ENCODE peak calls at places on chromosome 4, in nine cellular contexts. One of them, this sample, is unnamed. For H3K4me1, the result is how much of the 10 kb centered on the place peaks cover.

GRCh38 chr4:41124916-41125548 is 89.3 kb downstream of the APBB2 start:
- DNase-seq in prostate gland: no peak
- DNase-seq in neuronal stem cell: no peak
- DNase-seq in fibroblast of lung: peak
- DNase-seq in RWPE2: no peak
- DNase-seq in right lobe of liver: no peak
- DNase-seq in transverse colon: no peak
- DNase-seq in thyroid gland: peak
- DNase-seq in A549: no peak
- DNase-seq in this sample: no peak

GRCh38 chr4:43331226-43332078 is 438.9 kb downstream of the GRXCR1 start:
- DNase-seq in prostate gland: no peak
- DNase-seq in neuronal stem cell: no peak
- DNase-seq in fibroblast of lung: peak
- DNase-seq in RWPE2: no peak
- DNase-seq in right lobe of liver: no peak
- DNase-seq in transverse colon: no peak
- DNase-seq in thyroid gland: no peak
- DNase-seq in A549: no peak
- DNase-seq in this sample: no peak

GRCh38 chr4:16608123-16608522 is 290.3 kb downstream of the LDB2 start:
- DNase-seq in prostate gland: no peak
- DNase-seq in neuronal stem cell: no peak
- DNase-seq in fibroblast of lung: peak
- DNase-seq in RWPE2: no peak
- DNase-seq in right lobe of liver: no peak
- DNase-seq in transverse colon: no peak
- DNase-seq in thyroid gland: no peak
- DNase-seq in A549: no peak
- DNase-seq in this sample: no peak

GRCh38 chr4:27094785-27095184 is 234.1 kb downstream of the STIM2 start:
- DNase-seq in prostate gland: peak
- DNase-seq in neuronal stem cell: no peak
- DNase-seq in fibroblast of lung: peak
- DNase-seq in RWPE2: no peak
- DNase-seq in right lobe of liver: no peak
- DNase-seq in transverse colon: no peak
- DNase-seq in thyroid gland: no peak
- DNase-seq in A549: no peak
- DNase-seq in this sample: no peak

GRCh38 chr4:160091631-160092030 is 988.8 kb downstream of the RAPGEF2 start:
- DNase-seq in prostate gland: no peak
- DNase-seq in neuronal stem cell: no peak
- DNase-seq in fibroblast of lung: no peak
- DNase-seq in RWPE2: no peak
- DNase-seq in right lobe of liver: no peak
- DNase-seq in transverse colon: no peak
- DNase-seq in thyroid gland: no peak
- DNase-seq in A549: no peak
- DNase-seq in this sample: no peak

GRCh38 chr4:44760142-44760898 is 34.0 kb upstream of the GNPDA2 start:
- DNase-seq in prostate gland: no peak
- DNase-seq in neuronal stem cell: peak
- DNase-seq in fibroblast of lung: peak
- DNase-seq in RWPE2: no peak
- DNase-seq in right lobe of liver: no peak
- DNase-seq in transverse colon: no peak
- DNase-seq in thyroid gland: no peak
- DNase-seq in A549: peak
- DNase-seq in this sample: no peak

GRCh38 chr4:123667496-123667895 is 270.9 kb downstream of the SPRY1 start:
- DNase-seq in prostate gland: no peak
- DNase-seq in neuronal stem cell: no peak
- DNase-seq in fibroblast of lung: peak
- DNase-seq in RWPE2: no peak
- DNase-seq in right lobe of liver: no peak
- DNase-seq in transverse colon: no peak
- DNase-seq in thyroid gland: no peak
- DNase-seq in A549: no peak
- DNase-seq in this sample: no peak

GRCh38 chr4:60663769-60664168 is 536.4 kb upstream of the ADGRL3 start:
- DNase-seq in prostate gland: no peak
- DNase-seq in neuronal stem cell: no peak
- DNase-seq in fibroblast of lung: no peak
- DNase-seq in RWPE2: no peak
- DNase-seq in right lobe of liver: no peak
- DNase-seq in transverse colon: no peak
- DNase-seq in thyroid gland: no peak
- DNase-seq in A549: no peak
- DNase-seq in this sample: no peak

GRCh38 chr4:162015090-162015489 is 148.7 kb downstream of the FSTL5 start:
- DNase-seq in prostate gland: no peak
- DNase-seq in neuronal stem cell: no peak
- DNase-seq in fibroblast of lung: peak
- DNase-seq in RWPE2: no peak
- DNase-seq in right lobe of liver: no peak
- DNase-seq in transverse colon: no peak
- DNase-seq in thyroid gland: no peak
- DNase-seq in A549: no peak
- DNase-seq in this sample: no peak

GRCh38 chr4:6201580-6202091 is 1.3 kb upstream of the JAKMIP1 start:
- DNase-seq in prostate gland: no peak
- DNase-seq in neuronal stem cell: no peak
- DNase-seq in fibroblast of lung: no peak
- DNase-seq in RWPE2: no peak
- DNase-seq in right lobe of liver: no peak
- DNase-seq in transverse colon: peak
- DNase-seq in thyroid gland: no peak
- DNase-seq in A549: no peak
- DNase-seq in this sample: no peak

GRCh38 chr4:20297246-20297645 is 45.5 kb downstream of the SLIT2 start:
- DNase-seq in prostate gland: no peak
- DNase-seq in neuronal stem cell: no peak
- DNase-seq in fibroblast of lung: peak
- DNase-seq in RWPE2: no peak
- DNase-seq in right lobe of liver: no peak
- DNase-seq in transverse colon: no peak
- DNase-seq in thyroid gland: no peak
- DNase-seq in A549: no peak
- DNase-seq in this sample: no peak

GRCh38 chr4:108372678-108373077 is 203.9 kb upstream of the LEF1 start:
- DNase-seq in prostate gland: no peak
- DNase-seq in neuronal stem cell: no peak
- DNase-seq in fibroblast of lung: no peak
- DNase-seq in RWPE2: no peak
- DNase-seq in right lobe of liver: no peak
- DNase-seq in transverse colon: no peak
- DNase-seq in thyroid gland: no peak
- DNase-seq in A549: no peak
- DNase-seq in this sample: no peak

GRCh38 chr4:6338951-6339817 is 69.5 kb downstream of the WFS1 start:
- DNase-seq in prostate gland: no peak
- DNase-seq in neuronal stem cell: no peak
- DNase-seq in fibroblast of lung: no peak
- DNase-seq in RWPE2: no peak
- DNase-seq in right lobe of liver: peak
- DNase-seq in transverse colon: no peak
- DNase-seq in thyroid gland: no peak
- DNase-seq in A549: no peak
- DNase-seq in this sample: no peak

GRCh38 chr4:67573193-67573592 is 14.7 kb downstream of the STAP1 start:
- DNase-seq in prostate gland: no peak
- DNase-seq in neuronal stem cell: no peak
- DNase-seq in fibroblast of lung: no peak
- DNase-seq in RWPE2: no peak
- DNase-seq in right lobe of liver: no peak
- DNase-seq in transverse colon: no peak
- DNase-seq in thyroid gland: no peak
- DNase-seq in A549: no peak
- DNase-seq in this sample: no peak
- H3K4me1 ChIP-seq in prostate gland: under half
- H3K4me1 ChIP-seq in neuronal stem cell: under half
- H3K4me1 ChIP-seq in fibroblast of lung: under half
- H3K4me1 ChIP-seq in RWPE2: under half
- H3K4me1 ChIP-seq in right lobe of liver: under half
- H3K4me1 ChIP-seq in transverse colon: under half
- H3K4me1 ChIP-seq in thyroid gland: under half
- H3K4me1 ChIP-seq in A549: under half
- H3K4me1 ChIP-seq in this sample: under half

DNA sequence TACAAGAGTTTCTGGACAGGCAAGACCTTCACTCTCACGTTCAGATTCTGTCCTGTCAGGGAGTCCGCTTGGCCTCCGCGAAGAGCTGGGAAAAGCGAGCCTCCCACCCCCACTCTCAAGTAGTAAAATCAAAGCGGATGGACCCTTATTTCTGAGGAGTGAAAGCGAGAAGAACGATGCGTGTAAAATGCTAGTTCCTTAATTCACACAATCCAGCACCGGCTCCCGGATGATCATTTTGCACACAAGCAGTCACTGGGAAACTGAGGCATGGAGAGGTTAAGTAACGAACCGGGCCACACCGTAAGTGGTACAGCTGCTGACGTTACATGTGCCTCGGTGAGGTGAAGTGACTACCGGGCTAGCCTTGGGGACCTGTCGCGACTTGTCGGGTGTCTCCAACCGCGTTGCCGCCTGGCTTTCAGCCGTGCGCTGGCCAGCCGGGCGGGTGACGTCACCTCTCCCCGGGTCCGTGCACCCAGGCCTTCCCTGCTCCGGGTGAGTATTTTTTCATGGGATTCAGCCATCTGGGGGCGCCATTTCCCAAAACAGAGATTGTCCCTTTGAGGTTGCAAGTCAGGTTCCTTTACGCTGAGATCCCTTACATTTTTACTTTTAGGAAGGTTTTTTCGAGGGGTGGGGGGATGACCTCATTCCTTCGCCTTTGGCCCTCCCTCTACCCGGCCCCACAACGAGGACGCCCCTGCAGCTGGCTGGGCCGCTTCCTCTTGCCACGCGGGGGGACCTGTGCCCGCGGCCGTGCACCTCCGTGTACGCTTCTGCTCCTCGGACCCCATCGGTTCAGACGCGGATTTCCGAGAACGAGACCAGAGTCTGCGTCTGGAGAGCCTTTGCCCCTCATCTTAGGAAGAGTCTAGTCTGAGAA is 3.4 kb upstream of the SFRP2 start:
- DNase-seq in prostate gland: no peak
- DNase-seq in neuronal stem cell: peak
- DNase-seq in fibroblast of lung: peak
- DNase-seq in RWPE2: no peak
- DNase-seq in right lobe of liver: no peak
- DNase-seq in transverse colon: peak
- DNase-seq in thyroid gland: peak
- DNase-seq in A549: no peak
- DNase-seq in this sample: peak
- H3K4me3 ChIP-seq in prostate gland: no peak
- H3K4me3 ChIP-seq in neuronal stem cell: peak
- H3K4me3 ChIP-seq in fibroblast of lung: no peak
- H3K4me3 ChIP-seq in RWPE2: no peak
- H3K4me3 ChIP-seq in right lobe of liver: no peak
- H3K4me3 ChIP-seq in transverse colon: peak
- H3K4me3 ChIP-seq in thyroid gland: peak
- H3K4me3 ChIP-seq in A549: no peak
- H3K4me3 ChIP-seq in this sample: peak

GRCh38 chr4:100124715-100125114 is 65.6 kb downstream of the DDIT4L start:
- DNase-seq in prostate gland: no peak
- DNase-seq in neuronal stem cell: no peak
- DNase-seq in fibroblast of lung: no peak
- DNase-seq in RWPE2: no peak
- DNase-seq in right lobe of liver: no peak
- DNase-seq in transverse colon: no peak
- DNase-seq in thyroid gland: no peak
- DNase-seq in A549: no peak
- DNase-seq in this sample: no peak
- H3K4me1 ChIP-seq in prostate gland: under half
- H3K4me1 ChIP-seq in neuronal stem cell: under half
- H3K4me1 ChIP-seq in fibroblast of lung: under half
- H3K4me1 ChIP-seq in RWPE2: under half
- H3K4me1 ChIP-seq in right lobe of liver: under half
- H3K4me1 ChIP-seq in transverse colon: under half
- H3K4me1 ChIP-seq in thyroid gland: under half
- H3K4me1 ChIP-seq in A549: under half
- H3K4me1 ChIP-seq in this sample: under half

GRCh38 chr4:13674971-13675370 is 47.4 kb upstream of the BOD1L1 start:
- DNase-seq in prostate gland: no peak
- DNase-seq in neuronal stem cell: no peak
- DNase-seq in fibroblast of lung: no peak
- DNase-seq in RWPE2: no peak
- DNase-seq in right lobe of liver: no peak
- DNase-seq in transverse colon: no peak
- DNase-seq in thyroid gland: no peak
- DNase-seq in A549: no peak
- DNase-seq in this sample: no peak

GRCh38 chr4:13678186-13678924 is 50.8 kb upstream of the BOD1L1 start:
- DNase-seq in prostate gland: no peak
- DNase-seq in neuronal stem cell: no peak
- DNase-seq in fibroblast of lung: peak
- DNase-seq in RWPE2: no peak
- DNase-seq in right lobe of liver: no peak
- DNase-seq in transverse colon: no peak
- DNase-seq in thyroid gland: no peak
- DNase-seq in A549: no peak
- DNase-seq in this sample: no peak
- H3K4me3 ChIP-seq in prostate gland: no peak
- H3K4me3 ChIP-seq in neuronal stem cell: no peak
- H3K4me3 ChIP-seq in fibroblast of lung: no peak
- H3K4me3 ChIP-seq in RWPE2: no peak
- H3K4me3 ChIP-seq in right lobe of liver: no peak
- H3K4me3 ChIP-seq in transverse colon: no peak
- H3K4me3 ChIP-seq in thyroid gland: no peak
- H3K4me3 ChIP-seq in A549: no peak
- H3K4me3 ChIP-seq in this sample: no peak

GRCh38 chr4:78780093-78780492 is 3.9 kb downstream of the BMP2K start:
- DNase-seq in prostate gland: no peak
- DNase-seq in neuronal stem cell: no peak
- DNase-seq in fibroblast of lung: no peak
- DNase-seq in RWPE2: no peak
- DNase-seq in right lobe of liver: no peak
- DNase-seq in transverse colon: no peak
- DNase-seq in thyroid gland: no peak
- DNase-seq in A549: no peak
- DNase-seq in this sample: no peak
- H3K4me1 ChIP-seq in prostate gland: under half
- H3K4me1 ChIP-seq in neuronal stem cell: under half
- H3K4me1 ChIP-seq in fibroblast of lung: under half
- H3K4me1 ChIP-seq in RWPE2: under half
- H3K4me1 ChIP-seq in right lobe of liver: under half
- H3K4me1 ChIP-seq in transverse colon: under half
- H3K4me1 ChIP-seq in thyroid gland: under half
- H3K4me1 ChIP-seq in A549: under half
- H3K4me1 ChIP-seq in this sample: under half

GRCh38 chr4:95547708-95548471 is 883 bp downstream of the UNC5C start:
- DNase-seq in prostate gland: peak
- DNase-seq in neuronal stem cell: peak
- DNase-seq in fibroblast of lung: peak
- DNase-seq in RWPE2: no peak
- DNase-seq in right lobe of liver: peak
- DNase-seq in transverse colon: peak
- DNase-seq in thyroid gland: peak
- DNase-seq in A549: no peak
- DNase-seq in this sample: peak
- H3K4me3 ChIP-seq in prostate gland: peak
- H3K4me3 ChIP-seq in neuronal stem cell: peak
- H3K4me3 ChIP-seq in fibroblast of lung: peak
- H3K4me3 ChIP-seq in RWPE2: peak
- H3K4me3 ChIP-seq in right lobe of liver: peak
- H3K4me3 ChIP-seq in transverse colon: peak
- H3K4me3 ChIP-seq in thyroid gland: peak
- H3K4me3 ChIP-seq in A549: peak
- H3K4me3 ChIP-seq in this sample: peak

This sample was measured in BE2C.